ENCODE peak calls at places on chromosomes 2 and 18, in four cellular contexts. V, A, E and H are unnamed samples.

GRCh38 chr2:187702157-187702556 is 147.9 kb upstream of the TFPI start:
- ATAC-seq in V (no peak), A (no peak), E (no peak), H (no peak)

GRCh38 chr2:217951521-217952247 is 51.1 kb downstream of the TNS1 start:
- ATAC-seq in V (no peak), A (peak; percentile 70), E (peak; percentile 10), H (no peak)

GRCh38 chr18:475202-475624 is 25.3 kb downstream of the COLEC12 start:
- ATAC-seq in V (peak; percentile 47), A (no peak), E (peak; percentile 50), H (no peak)

GRCh38 chr2:228016402-228016801 is 145.0 kb downstream of the DAW1 start:
- ATAC-seq in V (peak; percentile 12), A (no peak), E (no peak), H (no peak)

GRCh38 chr2:24110660-24111303 is 12.4 kb downstream of the PFN4 start:
- ATAC-seq in V (peak; percentile 15), A (peak; percentile 57), E (peak; percentile 46), H (no peak)

GRCh38 chr2:127486247-127486912 is 39.9 kb downstream of the IWS1 start:
- ATAC-seq in V (peak; percentile 38), A (peak; percentile 66), E (no peak), H (no peak)

GRCh38 chr18:73861771-73862170 is 285.9 kb downstream of the FBXO15 start:
- ATAC-seq in V (no peak), A (no peak), E (no peak), H (no peak)

GRCh38 chr2:94956797-94957391 is 68.6 kb upstream of the MAL start:
- ATAC-seq in V (no peak), A (peak; percentile 57), E (peak; percentile 57), H (no peak)

GRCh38 chr2:120354935-120355845 is 9.3 kb downstream of the INHBB start:
- ATAC-seq in V (no peak), A (no peak), E (no peak), H (no peak)

GRCh38 chr18:37577051-37577611 is 11.5 kb upstream of the CELF4 start:
- ATAC-seq in V (no peak), A (no peak), E (peak; percentile 75), H (no peak)

GRCh38 chr2:172380436-172381274 is 46.7 kb upstream of the ITGA6 start:
- ATAC-seq in V (no peak), A (peak; percentile 58), E (no peak), H (no peak)

GRCh38 chr2:236976271-236977120 is 109.2 kb upstream of the COPS8 start:
- ATAC-seq in V (peak; percentile 24), A (peak; percentile 47), E (peak; percentile 3), H (no peak)

GRCh38 chr2:119240311-119241204 is 16.9 kb downstream of the STEAP3 start:
- ATAC-seq in V (no peak), A (peak; percentile 81), E (peak; percentile 94), H (no peak)

GRCh38 chr2:205566556-205567061 is 115.7 kb upstream of the NRP2 start:
- ATAC-seq in V (no peak), A (no peak), E (no peak), H (no peak)

GRCh38 chr2:42163444-42164045 is 5.6 kb upstream of the EML4 start:
- ATAC-seq in V (peak; percentile 65), A (peak; percentile 75), E (no peak), H (no peak)

GRCh38 chr2:178776725-178777124 is 30.5 kb downstream of the TTN start:
- ATAC-seq in V (no peak), A (no peak), E (peak; percentile 30), H (no peak)

GRCh38 chr2:238299803-238300202 is 11.4 kb upstream of the PER2 start:
- ATAC-seq in V (no peak), A (peak; percentile 65), E (no peak), H (no peak)

GRCh38 chr2:236164201-236164982 is 3.8 kb downstream of the GBX2 start:
- ATAC-seq in V (peak; percentile 14), A (peak; percentile 5), E (peak; percentile 6), H (no peak)

GRCh38 chr2:197391220-197391717 is 43.6 kb downstream of the SF3B1 start:
- ATAC-seq in V (no peak), A (no peak), E (no peak), H (no peak)

GRCh38 chr18:7319161-7319560 is 88.3 kb downstream of the LRRC30 start:
- ATAC-seq in V (no peak), A (no peak), E (no peak), H (no peak)

GRCh38 chr18:50802133-50802532 is 17.7 kb downstream of the MRO start:
- ATAC-seq in V (no peak), A (no peak), E (no peak), H (no peak)

GRCh38 chr18:79798999-79799370 is 1.2 kb downstream of the KCNG2 start:
- ATAC-seq in V (no peak), A (no peak), E (no peak), H (no peak)

GRCh38 chr2:23566236-23567142 is 181.5 kb downstream of the KLHL29 start:
- ATAC-seq in V (peak; percentile 25), A (no peak), E (peak; percentile 1), H (no peak)

GRCh38 chr2:58870704-58871103 is 629.6 kb upstream of the FANCL start:
- ATAC-seq in V (no peak), A (no peak), E (no peak), H (no peak)

GRCh38 chr2:228701506-228701905 is 520.0 kb upstream of the SPHKAP start:
- ATAC-seq in V (no peak), A (no peak), E (no peak), H (no peak)

GRCh38 chr2:179574061-179574519 is 287.3 kb downstream of the ZNF385B start:
- ATAC-seq in V (no peak), A (no peak), E (no peak), H (no peak)

GRCh38 chr2:70898363-70899240 is 37.1 kb upstream of the ATP6V1B1 start:
- ATAC-seq in V (no peak), A (no peak), E (no peak), H (no peak)